ENCODE peak calls at places on chromosomes 1 and 21, in five cellular contexts. One of them, this sample, is unnamed.
A peak's percentile ranks its signal among the peaks of the same experiment; 100 is the strongest.

GRCh38 chr21:33026878-33027400 is 1.2 kb downstream of the OLIG2 start:
- DNase-seq in stimulated activated CD4-positive, alpha-beta T cell treated with anti-CD3 and anti-CD28 coated beads, Interleukin-4, amount 100 ng/mL, for 48 hours: no peak
- DNase-seq in epithelial cell of esophagus: no peak
- DNase-seq in NCI-H1092 treated with DMSO at 0.1 percent for 48 hours: no peak
- DNase-seq in HCEC 1CT: no peak
- DNase-seq in this sample: peak; percentile 34

GRCh38 chr21:31921079-31921478 is 48.3 kb downstream of the HUNK start:
- DNase-seq in stimulated activated CD4-positive, alpha-beta T cell treated with anti-CD3 and anti-CD28 coated beads, Interleukin-4, amount 100 ng/mL, for 48 hours: no peak
- DNase-seq in epithelial cell of esophagus: no peak
- DNase-seq in NCI-H1092 treated with DMSO at 0.1 percent for 48 hours: no peak
- DNase-seq in HCEC 1CT: no peak
- DNase-seq in this sample: no peak

GRCh38 chr1:201456499-201457309 is 12.3 kb downstream of the PHLDA3 start:
- DNase-seq in stimulated activated CD4-positive, alpha-beta T cell treated with anti-CD3 and anti-CD28 coated beads, Interleukin-4, amount 100 ng/mL, for 48 hours: no peak
- DNase-seq in epithelial cell of esophagus: peak; percentile 99
- DNase-seq in NCI-H1092 treated with DMSO at 0.1 percent for 48 hours: no peak
- DNase-seq in HCEC 1CT: peak; percentile 96
- DNase-seq in this sample: no peak

GRCh38 chr1:8681317-8681650 is 136.2 kb downstream of the RERE start:
- DNase-seq in stimulated activated CD4-positive, alpha-beta T cell treated with anti-CD3 and anti-CD28 coated beads, Interleukin-4, amount 100 ng/mL, for 48 hours: no peak
- DNase-seq in epithelial cell of esophagus: no peak
- DNase-seq in NCI-H1092 treated with DMSO at 0.1 percent for 48 hours: peak; percentile 24
- DNase-seq in HCEC 1CT: no peak
- DNase-seq in this sample: no peak

GRCh38 chr1:151265446-151266236 is 11.1 kb downstream of the PSMD4 start:
- DNase-seq in stimulated activated CD4-positive, alpha-beta T cell treated with anti-CD3 and anti-CD28 coated beads, Interleukin-4, amount 100 ng/mL, for 48 hours: no peak
- DNase-seq in epithelial cell of esophagus: no peak
- DNase-seq in NCI-H1092 treated with DMSO at 0.1 percent for 48 hours: no peak
- DNase-seq in HCEC 1CT: no peak
- DNase-seq in this sample: no peak

GRCh38 chr1:5648410-5649165 is 343.6 kb downstream of the NPHP4 start:
- DNase-seq in stimulated activated CD4-positive, alpha-beta T cell treated with anti-CD3 and anti-CD28 coated beads, Interleukin-4, amount 100 ng/mL, for 48 hours: no peak
- DNase-seq in epithelial cell of esophagus: peak; percentile 30
- DNase-seq in NCI-H1092 treated with DMSO at 0.1 percent for 48 hours: no peak
- DNase-seq in HCEC 1CT: no peak
- DNase-seq in this sample: no peak

GRCh38 chr21:42672699-42673458 is 19.5 kb downstream of the PDE9A start:
- DNase-seq in stimulated activated CD4-positive, alpha-beta T cell treated with anti-CD3 and anti-CD28 coated beads, Interleukin-4, amount 100 ng/mL, for 48 hours: no peak
- DNase-seq in epithelial cell of esophagus: peak; percentile 86
- DNase-seq in NCI-H1092 treated with DMSO at 0.1 percent for 48 hours: no peak
- DNase-seq in HCEC 1CT: no peak
- DNase-seq in this sample: no peak

GRCh38 chr1:73044241-73044640 is 761.9 kb upstream of the NEGR1 start:
- DNase-seq in stimulated activated CD4-positive, alpha-beta T cell treated with anti-CD3 and anti-CD28 coated beads, Interleukin-4, amount 100 ng/mL, for 48 hours: no peak
- DNase-seq in epithelial cell of esophagus: peak; percentile 1
- DNase-seq in NCI-H1092 treated with DMSO at 0.1 percent for 48 hours: no peak
- DNase-seq in HCEC 1CT: no peak
- DNase-seq in this sample: no peak

GRCh38 chr1:204319462-204319861 is 40.3 kb downstream of the PLEKHA6 start:
- DNase-seq in stimulated activated CD4-positive, alpha-beta T cell treated with anti-CD3 and anti-CD28 coated beads, Interleukin-4, amount 100 ng/mL, for 48 hours: no peak
- DNase-seq in epithelial cell of esophagus: peak; percentile 98
- DNase-seq in NCI-H1092 treated with DMSO at 0.1 percent for 48 hours: no peak
- DNase-seq in HCEC 1CT: peak; percentile 92
- DNase-seq in this sample: no peak

GRCh38 chr1:219412772-219413171 is 200.1 kb downstream of the ZC3H11B start:
- DNase-seq in stimulated activated CD4-positive, alpha-beta T cell treated with anti-CD3 and anti-CD28 coated beads, Interleukin-4, amount 100 ng/mL, for 48 hours: no peak
- DNase-seq in epithelial cell of esophagus: no peak
- DNase-seq in NCI-H1092 treated with DMSO at 0.1 percent for 48 hours: no peak
- DNase-seq in HCEC 1CT: no peak
- DNase-seq in this sample: no peak

GRCh38 chr1:22496536-22497160 is 45.0 kb downstream of the ZBTB40 start:
- DNase-seq in stimulated activated CD4-positive, alpha-beta T cell treated with anti-CD3 and anti-CD28 coated beads, Interleukin-4, amount 100 ng/mL, for 48 hours: no peak
- DNase-seq in epithelial cell of esophagus: no peak
- DNase-seq in NCI-H1092 treated with DMSO at 0.1 percent for 48 hours: no peak
- DNase-seq in HCEC 1CT: no peak
- DNase-seq in this sample: no peak

GRCh38 chr1:22876359-22877111 is 96.1 kb downstream of the LACTBL1 start:
- DNase-seq in stimulated activated CD4-positive, alpha-beta T cell treated with anti-CD3 and anti-CD28 coated beads, Interleukin-4, amount 100 ng/mL, for 48 hours: no peak
- DNase-seq in epithelial cell of esophagus: peak; percentile 57
- DNase-seq in NCI-H1092 treated with DMSO at 0.1 percent for 48 hours: no peak
- DNase-seq in HCEC 1CT: no peak
- DNase-seq in this sample: no peak

GRCh38 chr1:155645024-155645423 is 35.0 kb downstream of the MSTO1 start:
- DNase-seq in stimulated activated CD4-positive, alpha-beta T cell treated with anti-CD3 and anti-CD28 coated beads, Interleukin-4, amount 100 ng/mL, for 48 hours: no peak
- DNase-seq in epithelial cell of esophagus: no peak
- DNase-seq in NCI-H1092 treated with DMSO at 0.1 percent for 48 hours: no peak
- DNase-seq in HCEC 1CT: no peak
- DNase-seq in this sample: no peak

GRCh38 chr1:66388918-66389317 is 145.0 kb upstream of the SGIP1 start:
- DNase-seq in stimulated activated CD4-positive, alpha-beta T cell treated with anti-CD3 and anti-CD28 coated beads, Interleukin-4, amount 100 ng/mL, for 48 hours: no peak
- DNase-seq in epithelial cell of esophagus: no peak
- DNase-seq in NCI-H1092 treated with DMSO at 0.1 percent for 48 hours: peak; percentile 1
- DNase-seq in HCEC 1CT: no peak
- DNase-seq in this sample: no peak

GRCh38 chr1:83765125-83765524 is 233.8 kb downstream of the TTLL7 start:
- DNase-seq in stimulated activated CD4-positive, alpha-beta T cell treated with anti-CD3 and anti-CD28 coated beads, Interleukin-4, amount 100 ng/mL, for 48 hours: no peak
- DNase-seq in epithelial cell of esophagus: no peak
- DNase-seq in NCI-H1092 treated with DMSO at 0.1 percent for 48 hours: no peak
- DNase-seq in HCEC 1CT: no peak
- DNase-seq in this sample: no peak

GRCh38 chr1:223331929-223332328 is 32.0 kb downstream of the SUSD4 start:
- DNase-seq in stimulated activated CD4-positive, alpha-beta T cell treated with anti-CD3 and anti-CD28 coated beads, Interleukin-4, amount 100 ng/mL, for 48 hours: no peak
- DNase-seq in epithelial cell of esophagus: peak; percentile 64
- DNase-seq in NCI-H1092 treated with DMSO at 0.1 percent for 48 hours: no peak
- DNase-seq in HCEC 1CT: peak; percentile 51
- DNase-seq in this sample: no peak

GRCh38 chr1:20896824-20897223 is 109.7 kb upstream of the HP1BP3 start:
- DNase-seq in stimulated activated CD4-positive, alpha-beta T cell treated with anti-CD3 and anti-CD28 coated beads, Interleukin-4, amount 100 ng/mL, for 48 hours: no peak
- DNase-seq in epithelial cell of esophagus: peak; percentile 81
- DNase-seq in NCI-H1092 treated with DMSO at 0.1 percent for 48 hours: no peak
- DNase-seq in HCEC 1CT: peak; percentile 36
- DNase-seq in this sample: no peak

GRCh38 chr1:31183927-31184554 is 55.6 kb downstream of the NKAIN1 start:
- DNase-seq in stimulated activated CD4-positive, alpha-beta T cell treated with anti-CD3 and anti-CD28 coated beads, Interleukin-4, amount 100 ng/mL, for 48 hours: peak; percentile 24
- DNase-seq in epithelial cell of esophagus: peak; percentile 55
- DNase-seq in NCI-H1092 treated with DMSO at 0.1 percent for 48 hours: peak; percentile 55
- DNase-seq in HCEC 1CT: peak; percentile 19
- DNase-seq in this sample: peak; percentile 61

GRCh38 chr1:206846475-206846874 is 18.9 kb upstream of the IL20 start:
- DNase-seq in stimulated activated CD4-positive, alpha-beta T cell treated with anti-CD3 and anti-CD28 coated beads, Interleukin-4, amount 100 ng/mL, for 48 hours: no peak
- DNase-seq in epithelial cell of esophagus: peak; percentile 45
- DNase-seq in NCI-H1092 treated with DMSO at 0.1 percent for 48 hours: no peak
- DNase-seq in HCEC 1CT: no peak
- DNase-seq in this sample: no peak

GRCh38 chr21:15768045-15768601 is 38.3 kb downstream of the USP25 start:
- DNase-seq in stimulated activated CD4-positive, alpha-beta T cell treated with anti-CD3 and anti-CD28 coated beads, Interleukin-4, amount 100 ng/mL, for 48 hours: no peak
- DNase-seq in epithelial cell of esophagus: peak; percentile 17
- DNase-seq in NCI-H1092 treated with DMSO at 0.1 percent for 48 hours: no peak
- DNase-seq in HCEC 1CT: no peak
- DNase-seq in this sample: no peak

GRCh38 chr1:229027622-229028182 is 243.2 kb upstream of the RAB4A start:
- DNase-seq in stimulated activated CD4-positive, alpha-beta T cell treated with anti-CD3 and anti-CD28 coated beads, Interleukin-4, amount 100 ng/mL, for 48 hours: peak; percentile 16
- DNase-seq in epithelial cell of esophagus: peak; percentile 27
- DNase-seq in NCI-H1092 treated with DMSO at 0.1 percent for 48 hours: no peak
- DNase-seq in HCEC 1CT: peak; percentile 1
- DNase-seq in this sample: peak; percentile 40

GRCh38 chr1:153945131-153945794 is 1.3 kb downstream of the DENND4B start:
- DNase-seq in stimulated activated CD4-positive, alpha-beta T cell treated with anti-CD3 and anti-CD28 coated beads, Interleukin-4, amount 100 ng/mL, for 48 hours: peak; percentile 62
- DNase-seq in epithelial cell of esophagus: peak; percentile 54
- DNase-seq in NCI-H1092 treated with DMSO at 0.1 percent for 48 hours: no peak
- DNase-seq in HCEC 1CT: no peak
- DNase-seq in this sample: peak; percentile 83

GRCh38 chr1:3714814-3715213 is 37.4 kb upstream of the CCDC27 start:
- DNase-seq in stimulated activated CD4-positive, alpha-beta T cell treated with anti-CD3 and anti-CD28 coated beads, Interleukin-4, amount 100 ng/mL, for 48 hours: no peak
- DNase-seq in epithelial cell of esophagus: no peak
- DNase-seq in NCI-H1092 treated with DMSO at 0.1 percent for 48 hours: no peak
- DNase-seq in HCEC 1CT: no peak
- DNase-seq in this sample: no peak

GRCh38 chr1:63893976-63894375 is 120.2 kb downstream of the ROR1 start:
- DNase-seq in stimulated activated CD4-positive, alpha-beta T cell treated with anti-CD3 and anti-CD28 coated beads, Interleukin-4, amount 100 ng/mL, for 48 hours: no peak
- DNase-seq in epithelial cell of esophagus: peak; percentile 89
- DNase-seq in NCI-H1092 treated with DMSO at 0.1 percent for 48 hours: no peak
- DNase-seq in HCEC 1CT: no peak
- DNase-seq in this sample: no peak

GRCh38 chr21:27362249-27362648 is 395.4 kb upstream of the ADAMTS5 start:
- DNase-seq in stimulated activated CD4-positive, alpha-beta T cell treated with anti-CD3 and anti-CD28 coated beads, Interleukin-4, amount 100 ng/mL, for 48 hours: no peak
- DNase-seq in epithelial cell of esophagus: peak; percentile 26
- DNase-seq in NCI-H1092 treated with DMSO at 0.1 percent for 48 hours: no peak
- DNase-seq in HCEC 1CT: peak; percentile 39
- DNase-seq in this sample: no peak

GRCh38 chr1:4068076-4068475 is 168.0 kb upstream of the C1orf174 start:
- DNase-seq in stimulated activated CD4-positive, alpha-beta T cell treated with anti-CD3 and anti-CD28 coated beads, Interleukin-4, amount 100 ng/mL, for 48 hours: no peak
- DNase-seq in epithelial cell of esophagus: no peak
- DNase-seq in NCI-H1092 treated with DMSO at 0.1 percent for 48 hours: no peak
- DNase-seq in HCEC 1CT: no peak
- DNase-seq in this sample: no peak

GRCh38 chr1:153509729-153510354 is 25.9 kb downstream of the S100A6 start:
- DNase-seq in stimulated activated CD4-positive, alpha-beta T cell treated with anti-CD3 and anti-CD28 coated beads, Interleukin-4, amount 100 ng/mL, for 48 hours: peak; percentile 69
- DNase-seq in epithelial cell of esophagus: peak; percentile 68
- DNase-seq in NCI-H1092 treated with DMSO at 0.1 percent for 48 hours: no peak
- DNase-seq in HCEC 1CT: peak; percentile 46
- DNase-seq in this sample: peak; percentile 86

GRCh38 chr1:193181985-193182384 is 4.4 kb downstream of the B3GALT2 start:
- DNase-seq in stimulated activated CD4-positive, alpha-beta T cell treated with anti-CD3 and anti-CD28 coated beads, Interleukin-4, amount 100 ng/mL, for 48 hours: no peak
- DNase-seq in epithelial cell of esophagus: no peak
- DNase-seq in NCI-H1092 treated with DMSO at 0.1 percent for 48 hours: no peak
- DNase-seq in HCEC 1CT: no peak
- DNase-seq in this sample: no peak

GRCh38 chr21:30831194-30831765 is 1.7 kb upstream of the KRTAP7-1 start:
- DNase-seq in stimulated activated CD4-positive, alpha-beta T cell treated with anti-CD3 and anti-CD28 coated beads, Interleukin-4, amount 100 ng/mL, for 48 hours: peak; percentile 19
- DNase-seq in epithelial cell of esophagus: peak; percentile 17
- DNase-seq in NCI-H1092 treated with DMSO at 0.1 percent for 48 hours: no peak
- DNase-seq in HCEC 1CT: no peak
- DNase-seq in this sample: peak; percentile 58

GRCh38 chr1:181630838-181631237 is 147.5 kb downstream of the CACNA1E start:
- DNase-seq in stimulated activated CD4-positive, alpha-beta T cell treated with anti-CD3 and anti-CD28 coated beads, Interleukin-4, amount 100 ng/mL, for 48 hours: no peak
- DNase-seq in epithelial cell of esophagus: no peak
- DNase-seq in NCI-H1092 treated with DMSO at 0.1 percent for 48 hours: peak; percentile 71
- DNase-seq in HCEC 1CT: no peak
- DNase-seq in this sample: no peak

GRCh38 chr1:157577420-157577819 is 20.5 kb downstream of the FCRL4 start:
- DNase-seq in stimulated activated CD4-positive, alpha-beta T cell treated with anti-CD3 and anti-CD28 coated beads, Interleukin-4, amount 100 ng/mL, for 48 hours: no peak
- DNase-seq in epithelial cell of esophagus: no peak
- DNase-seq in NCI-H1092 treated with DMSO at 0.1 percent for 48 hours: no peak
- DNase-seq in HCEC 1CT: no peak
- DNase-seq in this sample: no peak

GRCh38 chr1:228756457-228756856 is 21.2 kb downstream of the RHOU start:
- DNase-seq in stimulated activated CD4-positive, alpha-beta T cell treated with anti-CD3 and anti-CD28 coated beads, Interleukin-4, amount 100 ng/mL, for 48 hours: no peak
- DNase-seq in epithelial cell of esophagus: no peak
- DNase-seq in NCI-H1092 treated with DMSO at 0.1 percent for 48 hours: no peak
- DNase-seq in HCEC 1CT: no peak
- DNase-seq in this sample: no peak

GRCh38 chr1:231311696-231312095 is 26.0 kb downstream of the EXOC8 start:
- DNase-seq in stimulated activated CD4-positive, alpha-beta T cell treated with anti-CD3 and anti-CD28 coated beads, Interleukin-4, amount 100 ng/mL, for 48 hours: no peak
- DNase-seq in epithelial cell of esophagus: no peak
- DNase-seq in NCI-H1092 treated with DMSO at 0.1 percent for 48 hours: no peak
- DNase-seq in HCEC 1CT: no peak
- DNase-seq in this sample: no peak

GRCh38 chr1:5580926-5581325 is 411.3 kb downstream of the NPHP4 start:
- DNase-seq in stimulated activated CD4-positive, alpha-beta T cell treated with anti-CD3 and anti-CD28 coated beads, Interleukin-4, amount 100 ng/mL, for 48 hours: no peak
- DNase-seq in epithelial cell of esophagus: no peak
- DNase-seq in NCI-H1092 treated with DMSO at 0.1 percent for 48 hours: no peak
- DNase-seq in HCEC 1CT: no peak
- DNase-seq in this sample: no peak

GRCh38 chr1:39671793-39672550 is at the start of gene NT5C1A:
- DNase-seq in stimulated activated CD4-positive, alpha-beta T cell treated with anti-CD3 and anti-CD28 coated beads, Interleukin-4, amount 100 ng/mL, for 48 hours: no peak
- DNase-seq in epithelial cell of esophagus: no peak
- DNase-seq in NCI-H1092 treated with DMSO at 0.1 percent for 48 hours: no peak
- DNase-seq in HCEC 1CT: no peak
- DNase-seq in this sample: peak; percentile 36

GRCh38 chr1:92707292-92707691 is 77.6 kb downstream of the EVI5 start:
- DNase-seq in stimulated activated CD4-positive, alpha-beta T cell treated with anti-CD3 and anti-CD28 coated beads, Interleukin-4, amount 100 ng/mL, for 48 hours: no peak
- DNase-seq in epithelial cell of esophagus: no peak
- DNase-seq in NCI-H1092 treated with DMSO at 0.1 percent for 48 hours: no peak
- DNase-seq in HCEC 1CT: no peak
- DNase-seq in this sample: no peak

GRCh38 chr21:45590246-45590725 is 48.0 kb upstream of the SLC19A1 start:
- DNase-seq in stimulated activated CD4-positive, alpha-beta T cell treated with anti-CD3 and anti-CD28 coated beads, Interleukin-4, amount 100 ng/mL, for 48 hours: peak; percentile 64
- DNase-seq in epithelial cell of esophagus: peak; percentile 35
- DNase-seq in NCI-H1092 treated with DMSO at 0.1 percent for 48 hours: no peak
- DNase-seq in HCEC 1CT: peak; percentile 37
- DNase-seq in this sample: peak; percentile 84

GRCh38 chr1:164702216-164702615 is 143.2 kb downstream of the PBX1 start:
- DNase-seq in stimulated activated CD4-positive, alpha-beta T cell treated with anti-CD3 and anti-CD28 coated beads, Interleukin-4, amount 100 ng/mL, for 48 hours: no peak
- DNase-seq in epithelial cell of esophagus: peak; percentile 42
- DNase-seq in NCI-H1092 treated with DMSO at 0.1 percent for 48 hours: no peak
- DNase-seq in HCEC 1CT: peak; percentile 44
- DNase-seq in this sample: no peak

GRCh38 chr1:155322571-155322952 is 1.9 kb downstream of the RUSC1 start:
- DNase-seq in stimulated activated CD4-positive, alpha-beta T cell treated with anti-CD3 and anti-CD28 coated beads, Interleukin-4, amount 100 ng/mL, for 48 hours: no peak
- DNase-seq in epithelial cell of esophagus: peak; percentile 16
- DNase-seq in NCI-H1092 treated with DMSO at 0.1 percent for 48 hours: peak; percentile 13
- DNase-seq in HCEC 1CT: peak; percentile 28
- DNase-seq in this sample: peak; percentile 47